ENCODE peak calls at places on chromosomes 1 and 21, in ten cellular contexts. W is GM23338, Q is fibroblast of mammary gland, R is left colon, K is left ventricle myocardium inferior, T is type B pancreatic cell, A is NCI-H1417 treated with DMSO at 0.1 percent for 48 hours, P is NCI-H1092, S is progenitor cell of endocrine pancreas, O is SJSA1. C is an unnamed sample.

GRCh38 chr1:56788588-56788987 is 30.6 kb downstream of the FYB2 start:
- DNase-seq in W (no peak), Q (no peak), R (peak; percentile 74), K (peak; percentile 47), T (no peak), A (no peak), P (peak; percentile 74), S (no peak), O (no peak), C (no peak)

GRCh38 chr1:86430376-86430775 is 6.4 kb downstream of the CLCA2 start:
- DNase-seq in W (no peak), Q (no peak), R (no peak), K (no peak), T (no peak), A (no peak), P (no peak), S (no peak), O (no peak), C (peak; percentile 76)

GRCh38 chr1:19877821-19878636 is 4.2 kb upstream of the OTUD3 start:
- DNase-seq in W (peak; percentile 25), Q (peak; percentile 58), R (peak; percentile 55), K (no peak), T (no peak), A (no peak), P (no peak), S (no peak), O (no peak), C (peak; percentile 90)

GRCh38 chr1:209202826-209203439 is 380.6 kb upstream of the CAMK1G start:
- DNase-seq in W (peak; percentile 55), Q (peak; percentile 67), R (no peak), K (no peak), T (no peak), A (peak; percentile 22), P (peak; percentile 62), S (no peak), O (peak; percentile 28), C (no peak)

GRCh38 chr1:32362474-32363313 is at the start of the genes FAM229A and TSSK3:
- DNase-seq in W (no peak), Q (no peak), R (no peak), K (peak; percentile 25), T (no peak), A (no peak), P (no peak), S (no peak), O (no peak), C (no peak)

GRCh38 chr1:19737413-19737812 is 62.3 kb downstream of the TMCO4 start:
- DNase-seq in W (no peak), Q (peak; percentile 36), R (no peak), K (no peak), T (no peak), A (no peak), P (no peak), S (no peak), O (no peak), C (peak; percentile 51)

GRCh38 chr21:36010801-36011200 is 49.5 kb downstream of the SETD4 start:
- DNase-seq in W (no peak), Q (no peak), R (no peak), K (no peak), T (no peak), A (no peak), P (no peak), S (no peak), O (no peak), C (peak; percentile 50)

GRCh38 chr1:208182880-208183279 is 61.3 kb downstream of the PLXNA2 start:
- DNase-seq in W (no peak), Q (no peak), R (peak; percentile 61), K (no peak), T (no peak), A (no peak), P (no peak), S (no peak), O (no peak), C (no peak)

GRCh38 chr1:59976194-59977074 is 49.9 kb upstream of the CYP2J2 start:
- DNase-seq in W (peak; percentile 83), Q (peak; percentile 70), R (no peak), K (peak; percentile 64), T (peak; percentile 79), A (peak; percentile 5), P (peak; percentile 41), S (peak; percentile 55), O (peak; percentile 61), C (no peak)

GRCh38 chr1:32239335-32239734 is 7.7 kb upstream of the FAM167B start:
- DNase-seq in W (peak; percentile 46), Q (no peak), R (no peak), K (no peak), T (no peak), A (no peak), P (peak; percentile 33), S (no peak), O (no peak), C (no peak)

GRCh38 chr1:75264112-75264511 is 129.9 kb downstream of the LHX8 start:
- DNase-seq in W (no peak), Q (no peak), R (no peak), K (no peak), T (no peak), A (no peak), P (no peak), S (no peak), O (no peak), C (no peak)

GRCh38 chr1:160665330-160666078 is 18.7 kb upstream of the SLAMF1 start:
- DNase-seq in W (peak; percentile 6), Q (no peak), R (no peak), K (peak; percentile 62), T (no peak), A (no peak), P (no peak), S (no peak), O (no peak), C (no peak)

GRCh38 chr1:172929006-172929405 is 121.7 kb downstream of the TNFSF18 start:
- DNase-seq in W (no peak), Q (peak; percentile 79), R (no peak), K (no peak), T (no peak), A (no peak), P (no peak), S (no peak), O (no peak), C (peak; percentile 70)

GRCh38 chr1:227357229-227358078 is 39.2 kb upstream of the CDC42BPA start:
- DNase-seq in W (peak; percentile 38), Q (peak; percentile 85), R (peak; percentile 76), K (peak; percentile 71), T (no peak), A (no peak), P (no peak), S (no peak), O (peak; percentile 86), C (peak; percentile 59)